ENCODE peak calls at places on chromosomes 13 and 19, in five cellular contexts. O, X, V, R and B are unnamed samples.

GRCh38 chr19:46426506-46427162 is 2.1 kb downstream of the PNMA8C start:
- DNase-seq in O (peak; percentile 75), X (peak; percentile 73), V (no peak), R (peak; percentile 68), B (no peak)

GRCh38 chr19:43476606-43477005 is 11.2 kb upstream of the LYPD3 start:
- DNase-seq in O (no peak), X (no peak), V (peak; percentile 10), R (peak; percentile 94), B (peak; percentile 39)

GRCh38 chr13:90732049-90732448 is 615.4 kb upstream of the MIR17HG start:
- DNase-seq in O (no peak), X (no peak), V (no peak), R (no peak), B (no peak)

GRCh38 chr19:7637374-7638256 is 705 bp downstream of the STXBP2 start:
- DNase-seq in O (no peak), X (no peak), V (no peak), R (no peak), B (no peak)

GRCh38 chr13:39100996-39101751 is 62.9 kb downstream of the NHLRC3 start:
- DNase-seq in O (no peak), X (no peak), V (no peak), R (no peak), B (peak; percentile 30)

GRCh38 chr19:31946491-31946890 is 398.9 kb upstream of the ZNF507 start:
- DNase-seq in O (peak; percentile 15), X (no peak), V (no peak), R (no peak), B (no peak)

GRCh38 chr19:56261145-56261544 is 11.4 kb upstream of the EDDM13 start:
- DNase-seq in O (no peak), X (no peak), V (no peak), R (no peak), B (no peak)

GRCh38 chr13:93045836-93046235 is 180.8 kb upstream of the GPC6 start:
- DNase-seq in O (no peak), X (no peak), V (no peak), R (peak; percentile 58), B (no peak)

GRCh38 chr13:64078480-64078936 is 2662.9 kb upstream of the PCDH20 start:
- DNase-seq in O (no peak), X (no peak), V (no peak), R (no peak), B (no peak)

GRCh38 chr13:30037306-30037705 is 186.9 kb upstream of the UBL3 start:
- DNase-seq in O (no peak), X (no peak), V (no peak), R (no peak), B (no peak)

GRCh38 chr19:38425810-38426466 is at the start of gene RASGRP4:
- DNase-seq in O (peak; percentile 43), X (no peak), V (no peak), R (no peak), B (no peak)

GRCh38 chr13:114315074-114315785 is 927 bp downstream of the CHAMP1 start:
- DNase-seq in O (no peak), X (no peak), V (no peak), R (no peak), B (no peak)

GRCh38 chr13:104008571-104009435 is 942.6 kb upstream of the SLC10A2 start:
- DNase-seq in O (no peak), X (no peak), V (no peak), R (peak; percentile 90), B (no peak)

GRCh38 chr19:1112254-1113208 is 8.7 kb downstream of the GPX4 start:
- DNase-seq in O (peak; percentile 64), X (peak; percentile 57), V (no peak), R (no peak), B (no peak)

GRCh38 chr19:1250374-1251232 is 2.2 kb downstream of the MIDN start:
- DNase-seq in O (no peak), X (peak; percentile 75), V (no peak), R (peak; percentile 60), B (no peak)

GRCh38 chr19:50510700-50511068 is 307 bp downstream of the JOSD2 start:
- DNase-seq in O (no peak), X (no peak), V (no peak), R (no peak), B (no peak)

GRCh38 chr13:35720290-35720689 is 243.8 kb upstream of the MAB21L1 start:
- DNase-seq in O (no peak), X (no peak), V (no peak), R (no peak), B (no peak)

GRCh38 chr19:55452381-55453325 is 8.8 kb downstream of the ISOC2 start:
- DNase-seq in O (peak; percentile 80), X (peak; percentile 72), V (no peak), R (peak; percentile 79), B (no peak)

GRCh38 chr13:35039012-35039411 is 96.9 kb downstream of the NBEA start:
- DNase-seq in O (no peak), X (no peak), V (no peak), R (no peak), B (no peak)

GRCh38 chr13:57633141-57633949 is 1.8 kb downstream of the PCDH17 start:
- DNase-seq in O (peak; percentile 83), X (peak; percentile 30), V (no peak), R (no peak), B (no peak)

GRCh38 chr13:44810067-44810840 is 179.0 kb downstream of the NUFIP1 start:
- DNase-seq in O (no peak), X (peak; percentile 26), V (no peak), R (no peak), B (no peak)

GRCh38 chr19:19451429-19452240 is 46.2 kb downstream of the GATAD2A start:
- DNase-seq in O (no peak), X (no peak), V (no peak), R (no peak), B (no peak)

GRCh38 chr13:50400035-50400726 is 384.9 kb downstream of the KCNRG start:
- DNase-seq in O (peak; percentile 48), X (no peak), V (no peak), R (peak; percentile 15), B (no peak)

GRCh38 chr13:36130542-36131214 is 504 bp downstream of the DCLK1 start:
- DNase-seq in O (peak; percentile 40), X (peak; percentile 22), V (no peak), R (no peak), B (no peak)

GRCh38 chr13:46229251-46229650 is 17.5 kb downstream of the LRRC63 start:
- DNase-seq in O (no peak), X (no peak), V (no peak), R (no peak), B (no peak)

GRCh38 chr13:48730971-48731658 is 77.4 kb downstream of the CYSLTR2 start:
- DNase-seq in O (no peak), X (no peak), V (no peak), R (peak; percentile 83), B (no peak)

GRCh38 chr19:18440421-18440877 is 2.5 kb upstream of the ISYNA1 start:
- DNase-seq in O (no peak), X (no peak), V (no peak), R (no peak), B (no peak)
- TF ChIP-seq CTCF in O (peak; percentile 36), X (no peak), V (peak; percentile 27), R (peak; percentile 15), B (peak; percentile 59)

DNA sequence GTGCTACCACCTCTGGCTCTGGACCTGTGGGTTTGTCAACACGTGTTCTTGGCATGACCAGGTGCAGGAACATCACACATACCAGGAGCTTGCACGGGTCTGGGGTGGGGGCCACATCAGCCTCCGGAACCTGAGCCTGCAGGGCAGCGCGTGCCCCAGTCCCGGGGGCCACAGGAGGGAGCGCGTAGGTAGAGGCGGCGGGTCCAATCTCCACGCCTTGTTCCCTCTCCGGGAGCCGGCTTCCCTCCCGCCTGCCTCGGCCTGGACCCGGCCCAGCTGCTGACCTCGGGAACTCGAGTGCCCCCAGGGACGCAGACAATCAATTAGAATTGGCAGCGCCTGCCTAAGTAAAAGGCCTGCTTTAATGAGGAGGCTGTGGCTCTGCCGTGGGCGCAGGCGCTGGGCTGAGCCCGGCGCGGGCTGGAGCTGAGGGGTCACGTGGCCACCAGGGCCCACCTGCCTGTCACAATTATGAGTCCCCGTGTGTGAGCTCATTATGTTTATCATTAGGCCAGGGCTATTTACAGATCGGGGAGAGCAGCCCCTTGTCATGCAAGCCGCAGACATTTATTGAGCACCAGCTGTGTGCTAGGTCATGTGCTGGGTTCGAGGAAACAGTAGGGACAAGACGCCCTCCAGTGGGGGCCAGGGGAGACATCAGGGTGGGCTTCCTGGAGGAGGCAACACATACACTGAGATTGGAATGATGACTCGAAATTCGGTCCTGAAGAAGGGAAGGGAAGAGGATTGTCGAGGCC is 32.2 kb upstream of the TNFAIP8L1 start:
- DNase-seq in O (peak; percentile 76), X (no peak), V (no peak), R (no peak), B (no peak)
- H3K4me3 ChIP-seq in O (no peak overlapping the region), X (no peak overlapping the region), V (no peak overlapping the region), R (no peak overlapping the region), B (peak overlapping the region; percentile 23)

DNA sequence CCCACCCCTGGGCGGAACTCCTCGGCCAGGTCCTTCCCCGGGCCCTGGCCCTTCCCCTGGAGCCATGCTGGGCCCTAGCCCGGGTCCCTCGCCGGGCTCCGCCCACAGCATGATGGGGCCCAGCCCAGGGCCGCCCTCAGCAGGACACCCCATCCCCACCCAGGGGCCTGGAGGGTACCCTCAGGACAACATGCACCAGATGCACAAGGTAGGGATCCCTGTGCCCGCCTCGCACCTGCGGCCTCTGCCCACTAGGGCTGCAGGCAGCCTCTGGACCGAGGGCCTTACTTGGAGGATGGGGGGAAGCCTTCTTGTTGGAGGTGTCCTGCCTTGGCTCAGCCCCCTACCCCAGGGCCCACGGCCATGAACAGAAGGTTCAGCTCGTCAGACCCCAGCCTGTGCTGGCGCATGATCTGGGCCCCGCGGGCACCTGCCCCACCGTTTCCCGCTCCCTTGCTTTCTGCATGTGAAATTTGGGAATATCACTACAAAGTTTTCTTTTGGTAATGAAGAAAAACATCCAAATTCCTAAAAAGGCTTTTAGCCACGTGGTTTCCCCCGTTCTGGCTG is 23.4 kb downstream of the SMARCA4 start:
- DNase-seq in O (no peak), X (no peak), V (no peak), R (no peak), B (no peak)
- TF ChIP-seq CTCF in O (no peak), X (no peak), V (no peak), R (no peak), B (no peak)

GRCh38 chr13:33236021-33236420 is 49.5 kb downstream of the STARD13 start:
- DNase-seq in O (no peak), X (no peak), V (no peak), R (peak; percentile 80), B (no peak)
- H3K4me3 ChIP-seq in O (no peak overlapping the region), X (no peak overlapping the region), V (no peak overlapping the region), R (no peak overlapping the region), B (peak overlapping the region; percentile 27)

DNA sequence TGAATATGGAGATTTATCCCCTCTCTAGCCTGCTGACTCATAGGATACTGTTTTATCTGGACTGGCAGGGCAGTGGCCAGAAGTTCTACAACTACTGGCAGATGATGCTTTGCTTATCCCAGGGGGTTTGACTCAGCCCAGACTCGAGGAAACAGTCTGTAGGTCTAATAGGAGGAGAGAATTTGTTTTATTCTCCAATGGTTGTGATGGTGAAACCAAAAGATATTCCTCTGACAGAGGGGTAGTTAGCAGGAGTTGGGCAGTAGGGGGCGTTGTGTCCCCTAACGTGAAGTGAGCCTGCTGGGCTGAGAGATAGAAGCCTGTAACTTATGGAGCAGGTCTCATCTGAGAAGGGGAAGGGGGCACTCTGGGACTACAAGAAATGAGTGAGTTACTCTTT is 74.9 kb downstream of the WTIP start:
- DNase-seq in O (no peak), X (no peak), V (no peak), R (no peak), B (no peak)
- TF ChIP-seq CTCF in O (peak; percentile 52), X (no peak), V (peak; percentile 17), R (peak; percentile 27), B (peak; percentile 16)